ENCODE peak calls at places on chromosomes 2 and 18, in ten cellular contexts. W, A, L, N, J, K, E, B, Q and X are unnamed samples.

GRCh38 chr2:220946552-220946951 is 625.6 kb downstream of the EPHA4 start:
- DNase-seq in W (no peak), A (no peak), L (no peak), N (no peak), J (no peak), K (peak; percentile 51), E (no peak), B (no peak), Q (no peak), X (no peak)

GRCh38 chr2:78907089-78907488 is 118.4 kb upstream of the REG3G start:
- DNase-seq in W (no peak), A (no peak), L (no peak), N (no peak), J (no peak), K (no peak), E (no peak), B (no peak), Q (no peak), X (no peak)

GRCh38 chr2:127261835-127262234 is 32.1 kb downstream of the ERCC3 start:
- DNase-seq in W (no peak), A (no peak), L (no peak), N (no peak), J (no peak), K (no peak), E (no peak), B (no peak), Q (no peak), X (no peak)

GRCh38 chr18:59660976-59661743 is 36.1 kb downstream of the CCBE1 start:
- DNase-seq in W (no peak), A (no peak), L (no peak), N (no peak), J (no peak), K (peak; percentile 49), E (no peak), B (no peak), Q (peak; percentile 80), X (no peak)

GRCh38 chr18:10378688-10379465 is 75.6 kb upstream of the APCDD1 start:
- DNase-seq in W (no peak), A (no peak), L (no peak), N (peak; percentile 53), J (no peak), K (peak; percentile 86), E (no peak), B (no peak), Q (peak; percentile 29), X (no peak)

GRCh38 chr2:112941753-112942653 is 31.0 kb downstream of the IL37 start:
- DNase-seq in W (peak; percentile 19), A (peak; percentile 31), L (peak; percentile 35), N (peak; percentile 67), J (peak; percentile 91), K (peak; percentile 86), E (peak; percentile 25), B (peak; percentile 73), Q (peak; percentile 14), X (no peak)

GRCh38 chr2:210456571-210456970 is 20.0 kb downstream of the LANCL1 start:
- DNase-seq in W (no peak), A (no peak), L (no peak), N (no peak), J (no peak), K (no peak), E (no peak), B (no peak), Q (no peak), X (no peak)

GRCh38 chr18:13178976-13179375 is 39.6 kb upstream of the LDLRAD4 start:
- DNase-seq in W (no peak), A (no peak), L (no peak), N (no peak), J (no peak), K (no peak), E (no peak), B (no peak), Q (no peak), X (no peak)

GRCh38 chr2:119066272-119066804 is 92.2 kb downstream of the C1QL2 start:
- DNase-seq in W (no peak), A (no peak), L (no peak), N (no peak), J (no peak), K (peak; percentile 51), E (no peak), B (no peak), Q (no peak), X (no peak)

GRCh38 chr2:45190481-45190880 is 181.2 kb upstream of the SIX2 start:
- DNase-seq in W (no peak), A (no peak), L (no peak), N (no peak), J (no peak), K (peak; percentile 78), E (no peak), B (no peak), Q (no peak), X (no peak)

GRCh38 chr2:181790716-181791649 is 100.5 kb upstream of the ITPRID2 start:
- DNase-seq in W (peak; percentile 50), A (no peak), L (no peak), N (peak; percentile 99), J (peak; percentile 42), K (peak; percentile 95), E (peak; percentile 17), B (no peak), Q (peak; percentile 91), X (no peak)

GRCh38 chr2:118065927-118066326 is 22.3 kb upstream of the INSIG2 start:
- DNase-seq in W (no peak), A (no peak), L (no peak), N (no peak), J (no peak), K (no peak), E (no peak), B (no peak), Q (no peak), X (no peak)

GRCh38 chr18:80246656-80247402 is 485 bp downstream of the PARD6G start:
- DNase-seq in W (no peak), A (no peak), L (no peak), N (peak; percentile 16), J (no peak), K (peak; percentile 49), E (no peak), B (peak; percentile 61), Q (no peak), X (peak; percentile 70)

GRCh38 chr2:239374896-239375277 is 25.9 kb downstream of the HDAC4 start:
- DNase-seq in W (no peak), A (no peak), L (no peak), N (no peak), J (no peak), K (no peak), E (no peak), B (no peak), Q (no peak), X (no peak)

GRCh38 chr18:47204908-47205522 is 28.9 kb upstream of the IER3IP1 start:
- DNase-seq in W (no peak), A (peak; percentile 37), L (no peak), N (peak; percentile 48), J (peak; percentile 34), K (peak; percentile 65), E (no peak), B (peak; percentile 49), Q (no peak), X (no peak)

GRCh38 chr2:9074930-9075329 is 71.4 kb upstream of the MBOAT2 start:
- DNase-seq in W (no peak), A (no peak), L (no peak), N (no peak), J (no peak), K (no peak), E (no peak), B (no peak), Q (no peak), X (no peak)
- H3K4me3 ChIP-seq in W (no peak overlapping the region), A (no peak overlapping the region), L (no peak overlapping the region), N (no peak overlapping the region), J (no peak overlapping the region), K (no peak overlapping the region), E (no peak overlapping the region), B (no peak overlapping the region), Q (no peak overlapping the region), X (no peak overlapping the region)

GRCh38 chr2:191646612-191646902 is 31.4 kb upstream of the NABP1 start:
- DNase-seq in W (no peak), A (no peak), L (no peak), N (no peak), J (no peak), K (peak; percentile 17), E (no peak), B (no peak), Q (no peak), X (no peak)
- H3K4me3 ChIP-seq in W (no peak overlapping the region), A (no peak overlapping the region), L (no peak overlapping the region), N (no peak overlapping the region), J (no peak overlapping the region), K (no peak overlapping the region), E (no peak overlapping the region), B (no peak overlapping the region), Q (no peak overlapping the region), X (no peak overlapping the region)

DNA sequence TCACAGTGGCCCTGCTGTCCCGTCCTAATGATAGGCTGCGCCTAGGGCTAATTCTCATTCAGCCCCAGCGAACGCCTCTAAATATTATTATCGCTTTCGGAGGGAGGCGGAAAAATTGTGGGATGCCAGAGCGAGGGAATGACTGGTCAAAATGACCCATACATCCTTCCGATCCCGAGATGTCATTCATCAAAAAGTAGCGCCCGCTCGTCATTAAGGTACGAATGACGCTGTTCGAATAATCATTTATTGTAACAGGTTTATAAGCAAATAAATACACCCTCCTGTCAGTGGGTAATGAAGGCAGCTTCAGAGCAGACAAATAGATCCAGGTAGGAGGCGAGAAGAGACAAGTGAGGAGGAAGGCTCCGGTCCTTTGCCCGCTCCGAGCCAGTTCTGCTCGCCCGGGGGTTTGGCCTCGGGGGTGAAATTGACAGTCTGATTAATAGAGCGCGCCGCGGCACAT is at the start of gene EVX2:
- DNase-seq in W (no peak), A (no peak), L (no peak), N (no peak), J (no peak), K (no peak), E (no peak), B (no peak), Q (no peak), X (peak; percentile 36)
- H3K4me3 ChIP-seq in W (no peak within 1 kb of the TSS), A (no peak within 1 kb of the TSS), L (no peak within 1 kb of the TSS), N (no peak within 1 kb of the TSS), J (no peak within 1 kb of the TSS), K (no peak within 1 kb of the TSS), E (no peak within 1 kb of the TSS), B (no peak within 1 kb of the TSS), Q (no peak within 1 kb of the TSS), X (peak within 1 kb of the TSS; percentile 28)

GRCh38 chr2:101124684-101125366 is 26.4 kb downstream of the TBC1D8 start:
- DNase-seq in W (no peak), A (no peak), L (peak; percentile 83), N (peak; percentile 98), J (peak; percentile 52), K (peak; percentile 83), E (no peak), B (peak; percentile 86), Q (no peak), X (peak; percentile 83)

GRCh38 chr2:101127319-101128056 is 23.7 kb downstream of the TBC1D8 start:
- DNase-seq in W (no peak), A (no peak), L (no peak), N (no peak), J (no peak), K (no peak), E (no peak), B (no peak), Q (no peak), X (no peak)

GRCh38 chr2:101125799-101126198 is 25.4 kb downstream of the TBC1D8 start:
- DNase-seq in W (no peak), A (no peak), L (no peak), N (no peak), J (no peak), K (no peak), E (no peak), B (no peak), Q (no peak), X (no peak)

GRCh38 chr2:101124061-101124460 is 27.1 kb downstream of the TBC1D8 start:
- DNase-seq in W (no peak), A (no peak), L (no peak), N (peak; percentile 63), J (no peak), K (peak; percentile 70), E (no peak), B (no peak), Q (no peak), X (no peak)

GRCh38 chr2:101125374-101125773 is 25.8 kb downstream of the TBC1D8 start:
- DNase-seq in W (no peak), A (no peak), L (no peak), N (no peak), J (no peak), K (peak; percentile 35), E (no peak), B (no peak), Q (no peak), X (no peak)
- H3K4me3 ChIP-seq in W (no peak overlapping the region), A (no peak overlapping the region), L (no peak overlapping the region), N (no peak overlapping the region), J (no peak overlapping the region), K (peak overlapping the region; percentile 32), E (no peak overlapping the region), B (no peak overlapping the region), Q (no peak overlapping the region), X (no peak overlapping the region)